ENCODE peak calls at places on chromosome 13, in eight cellular contexts. A, W, E, D, V, H, O and Q are unnamed samples.

GRCh38 chr13:97369269-97369893 is 64.6 kb upstream of the RAP2A start:
- DNase-seq in A (no peak), W (no peak), E (no peak), D (no peak), V (no peak), H (no peak), O (no peak), Q (no peak)

GRCh38 chr13:67133476-67133875 is 96.7 kb downstream of the PCDH9 start:
- DNase-seq in A (no peak), W (no peak), E (peak), D (no peak), V (no peak), H (no peak), O (no peak), Q (no peak)

GRCh38 chr13:112995395-112996091 is 26.5 kb downstream of the MCF2L start:
- DNase-seq in A (no peak), W (no peak), E (no peak), D (no peak), V (no peak), H (no peak), O (no peak), Q (no peak)

GRCh38 chr13:77176350-77176749 is 149.4 kb upstream of the FBXL3 start:
- DNase-seq in A (peak), W (no peak), E (peak), D (no peak), V (no peak), H (no peak), O (no peak), Q (no peak)

GRCh38 chr13:109156181-109156935 is 526.9 kb downstream of the MYO16 start:
- DNase-seq in A (no peak), W (no peak), E (peak), D (no peak), V (no peak), H (no peak), O (no peak), Q (no peak)

GRCh38 chr13:100668408-100668807 is 6.2 kb downstream of the TMTC4 start:
- DNase-seq in A (no peak), W (no peak), E (peak), D (no peak), V (no peak), H (no peak), O (no peak), Q (peak)

GRCh38 chr13:99312493-99312883 is 5.3 kb upstream of the GPR183 start:
- DNase-seq in A (no peak), W (no peak), E (peak), D (peak), V (no peak), H (peak), O (peak), Q (no peak)

GRCh38 chr13:73133536-73133935 is 74.7 kb downstream of the KLF5 start:
- DNase-seq in A (no peak), W (no peak), E (no peak), D (no peak), V (no peak), H (no peak), O (no peak), Q (no peak)

GRCh38 chr13:112960671-112961070 is 8.3 kb upstream of the MCF2L start:
- DNase-seq in A (no peak), W (no peak), E (no peak), D (no peak), V (no peak), H (no peak), O (no peak), Q (no peak)

GRCh38 chr13:43574601-43575000 is 212.2 kb downstream of the ENOX1 start:
- DNase-seq in A (no peak), W (no peak), E (no peak), D (no peak), V (no peak), H (no peak), O (no peak), Q (no peak)

GRCh38 chr13:109479991-109480696 is 306.2 kb downstream of the IRS2 start:
- DNase-seq in A (no peak), W (no peak), E (peak), D (peak), V (no peak), H (no peak), O (no peak), Q (no peak)

GRCh38 chr13:66427330-66427990 is 802.7 kb downstream of the PCDH9 start:
- DNase-seq in A (no peak), W (no peak), E (no peak), D (no peak), V (no peak), H (no peak), O (no peak), Q (no peak)

GRCh38 chr13:91456837-91457236 is 58.4 kb downstream of the GPC5 start:
- DNase-seq in A (no peak), W (no peak), E (no peak), D (no peak), V (no peak), H (no peak), O (no peak), Q (no peak)
- H3K4me3 ChIP-seq in A (no peak), W (no peak), E (no peak), D (no peak), V (no peak), H (no peak), O (no peak), Q (no peak)

GRCh38 chr13:28658796-28659610 is at the start of gene POMP:
- DNase-seq in A (peak), W (peak), E (peak), D (peak), V (peak), H (peak), O (peak), Q (peak)
- TF ChIP-seq POLR2A in A (peak), W (peak), E (peak), D (peak), V (peak), H (peak), O (peak), Q (peak)

GRCh38 chr13:48977973-48978372 is 2.3 kb downstream of the FNDC3A start:
- DNase-seq in A (no peak), W (no peak), E (peak), D (no peak), V (no peak), H (no peak), O (no peak), Q (no peak)

GRCh38 chr13:48975926-48976676 is 389 bp downstream of the FNDC3A start:
- DNase-seq in A (peak), W (peak), E (peak), D (peak), V (peak), H (peak), O (peak), Q (no peak)

GRCh38 chr13:48976677-48977625 is 1.2 kb downstream of the FNDC3A start:
- DNase-seq in A (no peak), W (no peak), E (no peak), D (peak), V (no peak), H (no peak), O (peak), Q (peak)

GRCh38 chr13:48979892-48980291 is 4.2 kb downstream of the FNDC3A start:
- DNase-seq in A (no peak), W (no peak), E (no peak), D (no peak), V (no peak), H (no peak), O (no peak), Q (no peak)

GRCh38 chr13:48978942-48979601 is 3.4 kb downstream of the FNDC3A start:
- DNase-seq in A (peak), W (no peak), E (no peak), D (no peak), V (no peak), H (no peak), O (no peak), Q (no peak)
- H3K4me3 ChIP-seq in A (peak), W (no peak), E (peak), D (no peak), V (no peak), H (no peak), O (no peak), Q (no peak)

DNA sequence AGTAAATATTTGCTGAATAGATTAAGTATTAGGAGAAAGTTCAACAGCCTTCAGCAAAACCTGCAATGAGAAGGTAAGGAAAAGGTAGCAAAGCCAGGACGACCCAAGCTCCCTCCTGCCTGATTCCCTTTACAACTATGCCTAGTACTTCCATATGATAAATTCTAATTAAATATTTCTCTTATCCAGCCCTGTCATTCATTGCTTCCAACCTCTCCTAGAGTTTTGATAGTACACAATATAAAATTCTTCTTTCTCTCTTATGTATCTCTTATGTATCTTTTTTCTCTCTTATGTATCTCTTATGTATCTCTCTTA is 187.2 kb downstream of the DCT start:
- DNase-seq in A (no peak), W (no peak), E (no peak), D (no peak), V (no peak), H (no peak), O (no peak), Q (no peak)
- TF ChIP-seq POLR2A in A (no peak), W (no peak), E (no peak), D (no peak), V (no peak), H (no peak), O (no peak), Q (no peak)

GRCh38 chr13:114129649-114130062 is 2.8 kb downstream of the RASA3 start:
- DNase-seq in A (no peak), W (no peak), E (no peak), D (no peak), V (no peak), H (no peak), O (no peak), Q (no peak)
- H3K4me3 ChIP-seq in A (no peak), W (no peak), E (no peak), D (no peak), V (no peak), H (no peak), O (no peak), Q (no peak)

GRCh38 chr13:42272115-42272756 is at the start of gene AKAP11:
- DNase-seq in A (no peak), W (peak), E (peak), D (peak), V (peak), H (peak), O (peak), Q (no peak)
- TF ChIP-seq POLR2A in A (peak), W (peak), E (no peak), D (peak), V (no peak), H (peak), O (no peak), Q (peak)